ENCODE peak calls at places on chromosomes 11 and 22, in eight cellular contexts. One of them, this sample, is unnamed.

GRCh38 chr22:35021166-35021565 is 44.8 kb upstream of the ISX start:
- DNase-seq in A549: no peak
- DNase-seq in transverse colon: peak; percentile 77
- DNase-seq in tibial nerve: no peak
- DNase-seq in left lung: no peak
- DNase-seq in upper lobe of right lung: no peak
- DNase-seq in GM23248: no peak
- DNase-seq in PC-3: peak; percentile 6
- DNase-seq in this sample: no peak

GRCh38 chr11:103234974-103235373 is 125.7 kb downstream of the DYNC2H1 start:
- DNase-seq in A549: no peak
- DNase-seq in transverse colon: no peak
- DNase-seq in tibial nerve: no peak
- DNase-seq in left lung: no peak
- DNase-seq in upper lobe of right lung: no peak
- DNase-seq in GM23248: peak; percentile 83
- DNase-seq in PC-3: no peak
- DNase-seq in this sample: no peak

GRCh38 chr11:84905411-84905810 is 721.7 kb downstream of the DLG2 start:
- DNase-seq in A549: no peak
- DNase-seq in transverse colon: no peak
- DNase-seq in tibial nerve: no peak
- DNase-seq in left lung: no peak
- DNase-seq in upper lobe of right lung: no peak
- DNase-seq in GM23248: no peak
- DNase-seq in PC-3: peak; percentile 67
- DNase-seq in this sample: no peak

GRCh38 chr11:65718964-65719492 is 1.6 kb downstream of the RNASEH2C start:
- DNase-seq in A549: no peak
- DNase-seq in transverse colon: no peak
- DNase-seq in tibial nerve: no peak
- DNase-seq in left lung: no peak
- DNase-seq in upper lobe of right lung: no peak
- DNase-seq in GM23248: peak; percentile 48
- DNase-seq in PC-3: no peak
- DNase-seq in this sample: no peak

GRCh38 chr11:14259186-14259784 is 99.7 kb downstream of the RRAS2 start:
- DNase-seq in A549: no peak
- DNase-seq in transverse colon: no peak
- DNase-seq in tibial nerve: no peak
- DNase-seq in left lung: no peak
- DNase-seq in upper lobe of right lung: no peak
- DNase-seq in GM23248: no peak
- DNase-seq in PC-3: no peak
- DNase-seq in this sample: no peak

GRCh38 chr11:107858217-107859070 is at the start of gene SLC35F2:
- DNase-seq in A549: peak; percentile 80
- DNase-seq in transverse colon: peak; percentile 85
- DNase-seq in tibial nerve: no peak
- DNase-seq in left lung: peak; percentile 94
- DNase-seq in upper lobe of right lung: peak; percentile 85
- DNase-seq in GM23248: peak; percentile 80
- DNase-seq in PC-3: peak; percentile 96
- DNase-seq in this sample: peak; percentile 77

GRCh38 chr11:83284501-83285051 is 1.6 kb downstream of the CCDC90B start:
- DNase-seq in A549: no peak
- DNase-seq in transverse colon: no peak
- DNase-seq in tibial nerve: no peak
- DNase-seq in left lung: no peak
- DNase-seq in upper lobe of right lung: no peak
- DNase-seq in GM23248: peak; percentile 17
- DNase-seq in PC-3: no peak
- DNase-seq in this sample: no peak

GRCh38 chr22:35465109-35465701 is 65.3 kb downstream of the MCM5 start:
- DNase-seq in A549: no peak
- DNase-seq in transverse colon: peak; percentile 34
- DNase-seq in tibial nerve: no peak
- DNase-seq in left lung: peak; percentile 49
- DNase-seq in upper lobe of right lung: no peak
- DNase-seq in GM23248: no peak
- DNase-seq in PC-3: no peak
- DNase-seq in this sample: no peak

GRCh38 chr11:57269580-57270021 is 32.6 kb upstream of the APLNR start:
- DNase-seq in A549: no peak
- DNase-seq in transverse colon: no peak
- DNase-seq in tibial nerve: no peak
- DNase-seq in left lung: no peak
- DNase-seq in upper lobe of right lung: no peak
- DNase-seq in GM23248: no peak
- DNase-seq in PC-3: no peak
- DNase-seq in this sample: no peak

GRCh38 chr11:2382927-2383822 is 6.1 kb downstream of the CD81 start:
- DNase-seq in A549: no peak
- DNase-seq in transverse colon: peak; percentile 58
- DNase-seq in tibial nerve: no peak
- DNase-seq in left lung: peak; percentile 81
- DNase-seq in upper lobe of right lung: no peak
- DNase-seq in GM23248: peak; percentile 83
- DNase-seq in PC-3: no peak
- DNase-seq in this sample: no peak

GRCh38 chr11:109708184-109708583 is 286.2 kb downstream of the C11orf87 start:
- DNase-seq in A549: no peak
- DNase-seq in transverse colon: no peak
- DNase-seq in tibial nerve: no peak
- DNase-seq in left lung: no peak
- DNase-seq in upper lobe of right lung: no peak
- DNase-seq in GM23248: no peak
- DNase-seq in PC-3: no peak
- DNase-seq in this sample: no peak

GRCh38 chr11:87081358-87081757 is 43.6 kb downstream of the TMEM135 start:
- DNase-seq in A549: no peak
- DNase-seq in transverse colon: no peak
- DNase-seq in tibial nerve: no peak
- DNase-seq in left lung: no peak
- DNase-seq in upper lobe of right lung: no peak
- DNase-seq in GM23248: no peak
- DNase-seq in PC-3: no peak
- DNase-seq in this sample: no peak

GRCh38 chr11:5666396-5666780 is 18.5 kb downstream of the TRIM5 start:
- DNase-seq in A549: no peak
- DNase-seq in transverse colon: no peak
- DNase-seq in tibial nerve: no peak
- DNase-seq in left lung: no peak
- DNase-seq in upper lobe of right lung: no peak
- DNase-seq in GM23248: no peak
- DNase-seq in PC-3: no peak
- DNase-seq in this sample: no peak

GRCh38 chr11:16356057-16356750 is at the start of gene SOX6:
- DNase-seq in A549: no peak
- DNase-seq in transverse colon: no peak
- DNase-seq in tibial nerve: peak; percentile 8
- DNase-seq in left lung: no peak
- DNase-seq in upper lobe of right lung: no peak
- DNase-seq in GM23248: no peak
- DNase-seq in PC-3: no peak
- DNase-seq in this sample: no peak

GRCh38 chr22:42299586-42300285 is 29.3 kb upstream of the TCF20 start:
- DNase-seq in A549: no peak
- DNase-seq in transverse colon: peak; percentile 48
- DNase-seq in tibial nerve: peak; percentile 25
- DNase-seq in left lung: peak; percentile 83
- DNase-seq in upper lobe of right lung: no peak
- DNase-seq in GM23248: no peak
- DNase-seq in PC-3: no peak
- DNase-seq in this sample: no peak

GRCh38 chr22:19448739-19449421 is 1.4 kb upstream of the C22orf39 start:
- DNase-seq in A549: no peak
- DNase-seq in transverse colon: no peak
- DNase-seq in tibial nerve: no peak
- DNase-seq in left lung: no peak
- DNase-seq in upper lobe of right lung: no peak
- DNase-seq in GM23248: no peak
- DNase-seq in PC-3: no peak
- DNase-seq in this sample: no peak

GRCh38 chr11:16806791-16807190 is 68.3 kb downstream of the C11orf58 start:
- DNase-seq in A549: no peak
- DNase-seq in transverse colon: no peak
- DNase-seq in tibial nerve: no peak
- DNase-seq in left lung: no peak
- DNase-seq in upper lobe of right lung: no peak
- DNase-seq in GM23248: peak; percentile 32
- DNase-seq in PC-3: no peak
- DNase-seq in this sample: no peak

GRCh38 chr22:40204331-40205116 is 26.8 kb downstream of the TNRC6B start:
- DNase-seq in A549: no peak
- DNase-seq in transverse colon: no peak
- DNase-seq in tibial nerve: no peak
- DNase-seq in left lung: no peak
- DNase-seq in upper lobe of right lung: no peak
- DNase-seq in GM23248: peak; percentile 90
- DNase-seq in PC-3: no peak
- DNase-seq in this sample: no peak

GRCh38 chr22:18954333-18954732 is 18.2 kb upstream of the PRODH start:
- DNase-seq in A549: peak; percentile 52
- DNase-seq in transverse colon: peak; percentile 57
- DNase-seq in tibial nerve: peak; percentile 79
- DNase-seq in left lung: peak; percentile 94
- DNase-seq in upper lobe of right lung: peak; percentile 84
- DNase-seq in GM23248: peak; percentile 71
- DNase-seq in PC-3: peak; percentile 63
- DNase-seq in this sample: peak; percentile 50

GRCh38 chr11:128690746-128691091 is 3.2 kb upstream of the FLI1 start:
- DNase-seq in A549: no peak
- DNase-seq in transverse colon: no peak
- DNase-seq in tibial nerve: no peak
- DNase-seq in left lung: peak; percentile 66
- DNase-seq in upper lobe of right lung: no peak
- DNase-seq in GM23248: peak; percentile 53
- DNase-seq in PC-3: no peak
- DNase-seq in this sample: no peak

GRCh38 chr11:128689946-128690745 is 3.7 kb upstream of the FLI1 start:
- DNase-seq in A549: no peak
- DNase-seq in transverse colon: no peak
- DNase-seq in tibial nerve: no peak
- DNase-seq in left lung: peak; percentile 62
- DNase-seq in upper lobe of right lung: no peak
- DNase-seq in GM23248: peak; percentile 65
- DNase-seq in PC-3: no peak
- DNase-seq in this sample: no peak

GRCh38 chr11:128688031-128688713 is 5.7 kb upstream of the FLI1 start:
- DNase-seq in A549: no peak
- DNase-seq in transverse colon: no peak
- DNase-seq in tibial nerve: no peak
- DNase-seq in left lung: peak; percentile 69
- DNase-seq in upper lobe of right lung: no peak
- DNase-seq in GM23248: no peak
- DNase-seq in PC-3: no peak
- DNase-seq in this sample: no peak

GRCh38 chr11:128688896-128689546 is 4.9 kb upstream of the FLI1 start:
- DNase-seq in A549: no peak
- DNase-seq in transverse colon: no peak
- DNase-seq in tibial nerve: no peak
- DNase-seq in left lung: peak; percentile 51
- DNase-seq in upper lobe of right lung: no peak
- DNase-seq in GM23248: no peak
- DNase-seq in PC-3: no peak
- DNase-seq in this sample: no peak

GRCh38 chr11:128689586-128689945 is 4.3 kb upstream of the FLI1 start:
- DNase-seq in A549: no peak
- DNase-seq in transverse colon: no peak
- DNase-seq in tibial nerve: no peak
- DNase-seq in left lung: peak; percentile 71
- DNase-seq in upper lobe of right lung: no peak
- DNase-seq in GM23248: no peak
- DNase-seq in PC-3: no peak
- DNase-seq in this sample: no peak
- H3K4me1 ChIP-seq in A549: peaks cover 2% of the 10 kb centered on the region
- H3K4me1 ChIP-seq in transverse colon: peaks cover 9% of the 10 kb centered on the region
- H3K4me1 ChIP-seq in tibial nerve: peaks cover 25% of the 10 kb centered on the region
- H3K4me1 ChIP-seq in left lung: peaks cover 10% of the 10 kb centered on the region
- H3K4me1 ChIP-seq in upper lobe of right lung: peaks cover 52% of the 10 kb centered on the region
- H3K4me1 ChIP-seq in GM23248: peaks cover 11% of the 10 kb centered on the region
- H3K4me1 ChIP-seq in PC-3: peaks cover 10% of the 10 kb centered on the region
- H3K4me1 ChIP-seq in this sample: no peaks in the 10 kb centered on the region

DNA sequence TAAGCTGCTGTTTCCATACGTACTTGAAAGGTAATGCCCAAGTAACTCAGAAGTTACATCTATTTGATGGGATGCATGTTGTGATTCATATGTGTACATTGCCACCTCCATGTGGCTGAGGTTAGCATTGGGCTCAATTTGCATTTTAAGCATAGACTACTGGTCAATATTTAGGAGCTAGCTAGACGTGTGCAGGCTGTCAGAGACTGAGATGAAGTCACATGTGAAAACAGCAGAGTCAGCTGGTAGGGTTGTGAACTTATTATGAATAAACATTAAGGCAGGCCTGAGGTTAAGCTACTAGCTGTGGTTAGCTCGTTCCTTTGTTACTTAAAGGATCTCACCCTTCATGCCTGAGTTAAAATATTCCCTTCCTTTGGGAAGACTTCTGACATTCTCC is 114.5 kb upstream of the MTNR1B start:
- DNase-seq in A549: no peak
- DNase-seq in transverse colon: no peak
- DNase-seq in tibial nerve: no peak
- DNase-seq in left lung: no peak
- DNase-seq in upper lobe of right lung: no peak
- DNase-seq in GM23248: no peak
- DNase-seq in PC-3: no peak
- DNase-seq in this sample: no peak
- H3K4me1 ChIP-seq in A549: no peaks in the 10 kb centered on the region
- H3K4me1 ChIP-seq in transverse colon: peaks cover 3% of the 10 kb centered on the region
- H3K4me1 ChIP-seq in tibial nerve: no peaks in the 10 kb centered on the region
- H3K4me1 ChIP-seq in left lung: no peaks in the 10 kb centered on the region
- H3K4me1 ChIP-seq in upper lobe of right lung: no peaks in the 10 kb centered on the region
- H3K4me1 ChIP-seq in GM23248: peaks cover 2% of the 10 kb centered on the region
- H3K4me1 ChIP-seq in PC-3: no peaks in the 10 kb centered on the region
- H3K4me1 ChIP-seq in this sample: no peaks in the 10 kb centered on the region

DNA sequence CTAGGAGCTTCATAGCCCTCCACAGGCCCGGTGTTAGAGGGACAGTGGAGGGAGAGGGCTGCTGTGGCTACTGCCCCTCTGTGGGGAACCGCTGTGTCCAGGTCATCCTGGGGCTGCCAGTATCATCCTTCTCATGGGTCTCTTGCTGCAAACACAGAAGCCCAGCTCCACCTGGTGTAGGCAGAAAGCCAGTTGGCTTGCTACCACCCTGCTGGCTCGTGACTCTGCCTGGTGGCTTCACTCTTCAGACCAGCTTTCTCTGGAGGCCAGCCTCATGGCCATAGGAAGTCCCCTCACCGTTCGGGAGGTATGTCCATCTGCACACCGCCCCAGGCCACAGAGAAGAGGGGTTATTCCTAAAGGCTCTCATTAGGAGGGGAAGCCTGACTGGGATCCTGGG is 19.4 kb upstream of the SUSD2 start:
- DNase-seq in A549: no peak
- DNase-seq in transverse colon: no peak
- DNase-seq in tibial nerve: no peak
- DNase-seq in left lung: no peak
- DNase-seq in upper lobe of right lung: no peak
- DNase-seq in GM23248: no peak
- DNase-seq in PC-3: no peak
- DNase-seq in this sample: no peak
- H3K4me1 ChIP-seq in A549: peaks cover 11% of the 10 kb centered on the region
- H3K4me1 ChIP-seq in transverse colon: peaks cover 27% of the 10 kb centered on the region
- H3K4me1 ChIP-seq in tibial nerve: peaks cover 41% of the 10 kb centered on the region
- H3K4me1 ChIP-seq in left lung: peaks cover 24% of the 10 kb centered on the region
- H3K4me1 ChIP-seq in upper lobe of right lung: peaks cover 43% of the 10 kb centered on the region
- H3K4me1 ChIP-seq in GM23248: peaks cover 16% of the 10 kb centered on the region
- H3K4me1 ChIP-seq in PC-3: peaks cover 6% of the 10 kb centered on the region
- H3K4me1 ChIP-seq in this sample: no peaks in the 10 kb centered on the region

GRCh38 chr11:64355078-64355940 is 3.7 kb upstream of the RPS6KA4 start:
- DNase-seq in A549: peak; percentile 84
- DNase-seq in transverse colon: peak; percentile 66
- DNase-seq in tibial nerve: peak; percentile 50
- DNase-seq in left lung: peak; percentile 91
- DNase-seq in upper lobe of right lung: peak; percentile 90
- DNase-seq in GM23248: peak; percentile 93
- DNase-seq in PC-3: peak; percentile 94
- DNase-seq in this sample: peak; percentile 85
- H3K4me1 ChIP-seq in A549: peaks cover 50% of the 10 kb centered on the region
- H3K4me1 ChIP-seq in transverse colon: peaks cover 21% of the 10 kb centered on the region
- H3K4me1 ChIP-seq in tibial nerve: peaks cover 21% of the 10 kb centered on the region
- H3K4me1 ChIP-seq in left lung: peaks cover 17% of the 10 kb centered on the region
- H3K4me1 ChIP-seq in upper lobe of right lung: peaks cover 27% of the 10 kb centered on the region
- H3K4me1 ChIP-seq in GM23248: peaks cover 16% of the 10 kb centered on the region
- H3K4me1 ChIP-seq in PC-3: peaks cover 30% of the 10 kb centered on the region
- H3K4me1 ChIP-seq in this sample: peaks cover 21% of the 10 kb centered on the region

This sample was measured in RWPE2.